ENCODE peak calls at places on chromosomes 4 and X, in five cellular contexts. One of them, this sample, is unnamed.

GRCh38 chrX:24113161-24113560 is 36.4 kb upstream of the ZFX start:
- DNase-seq in hypothalamus: no peak
- DNase-seq in nephron progenitor cell: no peak
- DNase-seq in stimulated activated CD8-positive, alpha-beta memory T cell treated with anti-CD3 and anti-CD28 coated beads, Interleukin-4, amount 100 ng/mL, for 24 hours: no peak
- DNase-seq in stimulated activated CD4-positive, alpha-beta T cell treated with anti-CD3 and anti-CD28 coated beads, Interleukin-4, amount 100 ng/mL, for 24 hours: no peak
- DNase-seq in this sample: no peak

GRCh38 chr4:8089862-8090261 is 68.8 kb downstream of the ABLIM2 start:
- DNase-seq in hypothalamus: no peak
- DNase-seq in nephron progenitor cell: no peak
- DNase-seq in stimulated activated CD8-positive, alpha-beta memory T cell treated with anti-CD3 and anti-CD28 coated beads, Interleukin-4, amount 100 ng/mL, for 24 hours: no peak
- DNase-seq in stimulated activated CD4-positive, alpha-beta T cell treated with anti-CD3 and anti-CD28 coated beads, Interleukin-4, amount 100 ng/mL, for 24 hours: no peak
- DNase-seq in this sample: no peak

GRCh38 chr4:111943796-111944203 is 201.5 kb upstream of the FAM241A start:
- DNase-seq in hypothalamus: no peak
- DNase-seq in nephron progenitor cell: peak
- DNase-seq in stimulated activated CD8-positive, alpha-beta memory T cell treated with anti-CD3 and anti-CD28 coated beads, Interleukin-4, amount 100 ng/mL, for 24 hours: no peak
- DNase-seq in stimulated activated CD4-positive, alpha-beta T cell treated with anti-CD3 and anti-CD28 coated beads, Interleukin-4, amount 100 ng/mL, for 24 hours: no peak
- DNase-seq in this sample: no peak

GRCh38 chrX:44767308-44767707 is 76.5 kb upstream of the DUSP21 start:
- DNase-seq in hypothalamus: no peak
- DNase-seq in nephron progenitor cell: no peak
- DNase-seq in stimulated activated CD8-positive, alpha-beta memory T cell treated with anti-CD3 and anti-CD28 coated beads, Interleukin-4, amount 100 ng/mL, for 24 hours: no peak
- DNase-seq in stimulated activated CD4-positive, alpha-beta T cell treated with anti-CD3 and anti-CD28 coated beads, Interleukin-4, amount 100 ng/mL, for 24 hours: no peak
- DNase-seq in this sample: no peak

GRCh38 chr4:152100378-152101201 is 339.8 kb upstream of the GATB start:
- DNase-seq in hypothalamus: peak
- DNase-seq in nephron progenitor cell: no peak
- DNase-seq in stimulated activated CD8-positive, alpha-beta memory T cell treated with anti-CD3 and anti-CD28 coated beads, Interleukin-4, amount 100 ng/mL, for 24 hours: peak
- DNase-seq in stimulated activated CD4-positive, alpha-beta T cell treated with anti-CD3 and anti-CD28 coated beads, Interleukin-4, amount 100 ng/mL, for 24 hours: peak
- DNase-seq in this sample: peak

GRCh38 chr4:8643441-8643840 is 50.9 kb downstream of the CPZ start:
- DNase-seq in hypothalamus: no peak
- DNase-seq in nephron progenitor cell: no peak
- DNase-seq in stimulated activated CD8-positive, alpha-beta memory T cell treated with anti-CD3 and anti-CD28 coated beads, Interleukin-4, amount 100 ng/mL, for 24 hours: no peak
- DNase-seq in stimulated activated CD4-positive, alpha-beta T cell treated with anti-CD3 and anti-CD28 coated beads, Interleukin-4, amount 100 ng/mL, for 24 hours: no peak
- DNase-seq in this sample: no peak

GRCh38 chr4:158209825-158210807 is at the start of gene TMEM144:
- DNase-seq in hypothalamus: peak
- DNase-seq in nephron progenitor cell: peak
- DNase-seq in stimulated activated CD8-positive, alpha-beta memory T cell treated with anti-CD3 and anti-CD28 coated beads, Interleukin-4, amount 100 ng/mL, for 24 hours: peak
- DNase-seq in stimulated activated CD4-positive, alpha-beta T cell treated with anti-CD3 and anti-CD28 coated beads, Interleukin-4, amount 100 ng/mL, for 24 hours: peak
- DNase-seq in this sample: peak

GRCh38 chr4:64682481-64682880 is 273.2 kb upstream of the TECRL start:
- DNase-seq in hypothalamus: no peak
- DNase-seq in nephron progenitor cell: no peak
- DNase-seq in stimulated activated CD8-positive, alpha-beta memory T cell treated with anti-CD3 and anti-CD28 coated beads, Interleukin-4, amount 100 ng/mL, for 24 hours: no peak
- DNase-seq in stimulated activated CD4-positive, alpha-beta T cell treated with anti-CD3 and anti-CD28 coated beads, Interleukin-4, amount 100 ng/mL, for 24 hours: no peak
- DNase-seq in this sample: no peak

GRCh38 chrX:103918584-103919335 is 43.7 kb upstream of the TMSB15B start:
- DNase-seq in hypothalamus: peak
- DNase-seq in nephron progenitor cell: peak
- DNase-seq in stimulated activated CD8-positive, alpha-beta memory T cell treated with anti-CD3 and anti-CD28 coated beads, Interleukin-4, amount 100 ng/mL, for 24 hours: peak
- DNase-seq in stimulated activated CD4-positive, alpha-beta T cell treated with anti-CD3 and anti-CD28 coated beads, Interleukin-4, amount 100 ng/mL, for 24 hours: peak
- DNase-seq in this sample: peak

GRCh38 chr4:114076865-114077264 is 97.4 kb upstream of the ARSJ start:
- DNase-seq in hypothalamus: no peak
- DNase-seq in nephron progenitor cell: no peak
- DNase-seq in stimulated activated CD8-positive, alpha-beta memory T cell treated with anti-CD3 and anti-CD28 coated beads, Interleukin-4, amount 100 ng/mL, for 24 hours: no peak
- DNase-seq in stimulated activated CD4-positive, alpha-beta T cell treated with anti-CD3 and anti-CD28 coated beads, Interleukin-4, amount 100 ng/mL, for 24 hours: no peak
- DNase-seq in this sample: no peak

GRCh38 chr4:169342159-169342865 is 71.6 kb upstream of the SH3RF1 start:
- DNase-seq in hypothalamus: no peak
- DNase-seq in nephron progenitor cell: no peak
- DNase-seq in stimulated activated CD8-positive, alpha-beta memory T cell treated with anti-CD3 and anti-CD28 coated beads, Interleukin-4, amount 100 ng/mL, for 24 hours: no peak
- DNase-seq in stimulated activated CD4-positive, alpha-beta T cell treated with anti-CD3 and anti-CD28 coated beads, Interleukin-4, amount 100 ng/mL, for 24 hours: no peak
- DNase-seq in this sample: no peak

GRCh38 chr4:121668368-121669162 is 28.2 kb downstream of the ANXA5 start:
- DNase-seq in hypothalamus: no peak
- DNase-seq in nephron progenitor cell: no peak
- DNase-seq in stimulated activated CD8-positive, alpha-beta memory T cell treated with anti-CD3 and anti-CD28 coated beads, Interleukin-4, amount 100 ng/mL, for 24 hours: no peak
- DNase-seq in stimulated activated CD4-positive, alpha-beta T cell treated with anti-CD3 and anti-CD28 coated beads, Interleukin-4, amount 100 ng/mL, for 24 hours: no peak
- DNase-seq in this sample: no peak

GRCh38 chr4:92186239-92186638 is 117.5 kb upstream of the GRID2 start:
- DNase-seq in hypothalamus: no peak
- DNase-seq in nephron progenitor cell: no peak
- DNase-seq in stimulated activated CD8-positive, alpha-beta memory T cell treated with anti-CD3 and anti-CD28 coated beads, Interleukin-4, amount 100 ng/mL, for 24 hours: no peak
- DNase-seq in stimulated activated CD4-positive, alpha-beta T cell treated with anti-CD3 and anti-CD28 coated beads, Interleukin-4, amount 100 ng/mL, for 24 hours: no peak
- DNase-seq in this sample: no peak

GRCh38 chr4:13933163-13933562 is 305.6 kb upstream of the BOD1L1 start:
- DNase-seq in hypothalamus: no peak
- DNase-seq in nephron progenitor cell: no peak
- DNase-seq in stimulated activated CD8-positive, alpha-beta memory T cell treated with anti-CD3 and anti-CD28 coated beads, Interleukin-4, amount 100 ng/mL, for 24 hours: no peak
- DNase-seq in stimulated activated CD4-positive, alpha-beta T cell treated with anti-CD3 and anti-CD28 coated beads, Interleukin-4, amount 100 ng/mL, for 24 hours: no peak
- DNase-seq in this sample: no peak

GRCh38 chr4:148540622-148541326 is 98.6 kb upstream of the NR3C2 start:
- DNase-seq in hypothalamus: no peak
- DNase-seq in nephron progenitor cell: no peak
- DNase-seq in stimulated activated CD8-positive, alpha-beta memory T cell treated with anti-CD3 and anti-CD28 coated beads, Interleukin-4, amount 100 ng/mL, for 24 hours: no peak
- DNase-seq in stimulated activated CD4-positive, alpha-beta T cell treated with anti-CD3 and anti-CD28 coated beads, Interleukin-4, amount 100 ng/mL, for 24 hours: no peak
- DNase-seq in this sample: no peak

GRCh38 chrX:15781964-15782711 is 8.1 kb upstream of the ZRSR2 start:
- DNase-seq in hypothalamus: no peak
- DNase-seq in nephron progenitor cell: no peak
- DNase-seq in stimulated activated CD8-positive, alpha-beta memory T cell treated with anti-CD3 and anti-CD28 coated beads, Interleukin-4, amount 100 ng/mL, for 24 hours: no peak
- DNase-seq in stimulated activated CD4-positive, alpha-beta T cell treated with anti-CD3 and anti-CD28 coated beads, Interleukin-4, amount 100 ng/mL, for 24 hours: peak
- DNase-seq in this sample: peak

GRCh38 chrX:46262299-46262698 is 282.9 kb downstream of the ZNF674 start:
- DNase-seq in hypothalamus: no peak
- DNase-seq in nephron progenitor cell: no peak
- DNase-seq in stimulated activated CD8-positive, alpha-beta memory T cell treated with anti-CD3 and anti-CD28 coated beads, Interleukin-4, amount 100 ng/mL, for 24 hours: no peak
- DNase-seq in stimulated activated CD4-positive, alpha-beta T cell treated with anti-CD3 and anti-CD28 coated beads, Interleukin-4, amount 100 ng/mL, for 24 hours: no peak
- DNase-seq in this sample: no peak

GRCh38 chr4:128558896-128559669 is 250.4 kb upstream of the JADE1 start:
- DNase-seq in hypothalamus: no peak
- DNase-seq in nephron progenitor cell: no peak
- DNase-seq in stimulated activated CD8-positive, alpha-beta memory T cell treated with anti-CD3 and anti-CD28 coated beads, Interleukin-4, amount 100 ng/mL, for 24 hours: no peak
- DNase-seq in stimulated activated CD4-positive, alpha-beta T cell treated with anti-CD3 and anti-CD28 coated beads, Interleukin-4, amount 100 ng/mL, for 24 hours: no peak
- DNase-seq in this sample: no peak

GRCh38 chrX:18619288-18619687 is 52.6 kb downstream of the RS1 start:
- DNase-seq in hypothalamus: no peak
- DNase-seq in nephron progenitor cell: no peak
- DNase-seq in stimulated activated CD8-positive, alpha-beta memory T cell treated with anti-CD3 and anti-CD28 coated beads, Interleukin-4, amount 100 ng/mL, for 24 hours: no peak
- DNase-seq in stimulated activated CD4-positive, alpha-beta T cell treated with anti-CD3 and anti-CD28 coated beads, Interleukin-4, amount 100 ng/mL, for 24 hours: no peak
- DNase-seq in this sample: no peak

GRCh38 chrX:71515039-71515398 is 17.9 kb upstream of the OGT start:
- DNase-seq in hypothalamus: no peak
- DNase-seq in nephron progenitor cell: no peak
- DNase-seq in stimulated activated CD8-positive, alpha-beta memory T cell treated with anti-CD3 and anti-CD28 coated beads, Interleukin-4, amount 100 ng/mL, for 24 hours: no peak
- DNase-seq in stimulated activated CD4-positive, alpha-beta T cell treated with anti-CD3 and anti-CD28 coated beads, Interleukin-4, amount 100 ng/mL, for 24 hours: no peak
- DNase-seq in this sample: no peak